ENCODE peak calls at places on chromosome 7, in eight cellular contexts. P, S, N, T, E, Q, U and I are unnamed samples.

GRCh38 chr7:2645274-2645868 is 13.6 kb downstream of the TTYH3 start:
- DNase-seq in Q (no peak), S (no peak), E (no peak), N (no peak), U (no peak), T (no peak), P (peak), I (peak)

GRCh38 chr7:113677811-113678210 is 241.0 kb downstream of the PPP1R3A start:
- DNase-seq in U (no peak), S (no peak), N (no peak), Q (no peak), E (no peak), T (no peak), P (no peak), I (no peak)

GRCh38 chr7:100585511-100586265 is at the start of gene LRCH4:
- DNase-seq in P (no peak), Q (peak), T (no peak), N (no peak), U (peak), E (peak), S (peak), I (no peak)

GRCh38 chr7:1240917-1241509 is 8.3 kb downstream of the UNCX start:
- DNase-seq in S (no peak), N (no peak), P (no peak), Q (no peak), U (no peak), T (no peak), E (no peak), I (no peak)

GRCh38 chr7:99005776-99006175 is 127.4 kb downstream of the TRRAP start:
- DNase-seq in P (no peak), U (no peak), E (peak), T (no peak), N (no peak), S (no peak), Q (no peak), I (peak)

GRCh38 chr7:135616136-135616535 is 46.2 kb upstream of the STMP1 start:
- DNase-seq in T (no peak), N (no peak), Q (no peak), S (no peak), U (no peak), E (no peak), P (no peak), I (no peak)

GRCh38 chr7:22219739-22220493 is 137.0 kb downstream of the RAPGEF5 start:
- DNase-seq in S (no peak), T (no peak), Q (no peak), N (no peak), U (no peak), E (no peak), P (peak), I (no peak)

GRCh38 chr7:116434820-116435341 is 64.7 kb upstream of the CAV2 start:
- DNase-seq in E (no peak), N (no peak), Q (no peak), P (peak), U (no peak), S (no peak), T (no peak), I (no peak)

GRCh38 chr7:99311702-99312101 is 14.0 kb upstream of the ARPC1A start:
- DNase-seq in S (no peak), P (peak), U (no peak), T (no peak), Q (no peak), N (no peak), E (no peak), I (no peak)

GRCh38 chr7:42128703-42129102 is 108.3 kb downstream of the GLI3 start:
- DNase-seq in T (no peak), S (no peak), E (no peak), N (no peak), U (no peak), P (no peak), Q (no peak), I (no peak)

GRCh38 chr7:43864126-43864525 is 5.2 kb downstream of the MRPS24 start:
- DNase-seq in N (no peak), U (no peak), P (no peak), E (no peak), Q (no peak), S (no peak), T (no peak), I (no peak)

GRCh38 chr7:101924171-101924570 is 106.7 kb downstream of the CUX1 start:
- DNase-seq in U (no peak), E (no peak), T (no peak), P (peak), S (no peak), Q (no peak), N (no peak), I (no peak)

GRCh38 chr7:98930464-98930863 is 52.1 kb downstream of the TRRAP start:
- DNase-seq in S (no peak), N (no peak), T (no peak), Q (no peak), P (no peak), E (no peak), U (no peak), I (no peak)

GRCh38 chr7:149878523-149878921 is 4.8 kb downstream of the ATP6V0E2 start:
- DNase-seq in S (no peak), P (no peak), N (no peak), T (no peak), Q (no peak), U (no peak), E (no peak), I (no peak)

GRCh38 chr7:38284553-38284952 is 11.1 kb upstream of the TARP start:
- DNase-seq in P (no peak), E (no peak), T (no peak), Q (no peak), N (no peak), S (no peak), U (no peak), I (no peak)

GRCh38 chr7:117667456-117667855 is 187.6 kb downstream of the CFTR start:
- DNase-seq in U (no peak), P (no peak), N (no peak), Q (no peak), S (no peak), E (no peak), T (no peak), I (no peak)

GRCh38 chr7:111132833-111133232 is 41.9 kb downstream of the LRRN3 start:
- DNase-seq in P (peak), E (no peak), N (no peak), U (no peak), S (no peak), Q (no peak), T (no peak), I (no peak)

GRCh38 chr7:140212100-140212881 is 35.5 kb upstream of the KDM7A start:
- DNase-seq in P (peak), S (no peak), Q (no peak), N (peak), E (peak), T (no peak), U (no peak), I (peak)

GRCh38 chr7:21429786-21430574 is 2.1 kb downstream of the SP4 start:
- DNase-seq in U (no peak), S (no peak), P (no peak), Q (no peak), N (no peak), E (no peak), T (no peak), I (no peak)

GRCh38 chr7:100825760-100826545 is 1.4 kb downstream of the EPHB4 start:
- DNase-seq in N (no peak), Q (peak), U (no peak), P (peak), S (no peak), E (no peak), T (no peak), I (no peak)

GRCh38 chr7:17031903-17032551 is 150.2 kb upstream of the AGR3 start:
- DNase-seq in N (no peak), E (no peak), U (no peak), P (no peak), Q (no peak), T (no peak), S (no peak), I (no peak)

GRCh38 chr7:1418505-1419309 is 40.6 kb downstream of the MICALL2 start:
- DNase-seq in T (no peak), P (no peak), S (no peak), Q (peak), E (no peak), U (no peak), N (no peak), I (no peak)

GRCh38 chr7:2800220-2800922 is 43.7 kb downstream of the GNA12 start:
- DNase-seq in S (no peak), Q (no peak), T (no peak), U (no peak), E (no peak), P (no peak), N (no peak), I (no peak)

GRCh38 chr7:27101906-27102577 is 441 bp downstream of the HOXA2 start:
- DNase-seq in P (no peak), U (no peak), T (no peak), E (no peak), Q (no peak), N (no peak), S (no peak), I (no peak)

GRCh38 chr7:115707236-115707635 is 323.3 kb downstream of the TFEC start:
- DNase-seq in U (no peak), P (peak), E (no peak), T (no peak), S (no peak), N (no peak), Q (peak), I (no peak)

GRCh38 chr7:101553771-101554445 is 75.2 kb downstream of the MYL10 start:
- DNase-seq in N (no peak), S (no peak), U (no peak), E (peak), Q (no peak), T (no peak), P (no peak), I (no peak)

GRCh38 chr7:121084256-121084655 is 95.7 kb downstream of the CPED1 start:
- DNase-seq in Q (no peak), U (no peak), P (no peak), T (no peak), N (no peak), S (no peak), E (no peak), I (no peak)

GRCh38 chr7:118862733-118863132 is 638.2 kb downstream of the ANKRD7 start:
- DNase-seq in T (no peak), Q (no peak), U (no peak), N (no peak), S (no peak), P (no peak), E (no peak), I (no peak)

GRCh38 chr7:23275906-23276305 is 23.2 kb upstream of the MALSU1 start:
- DNase-seq in P (no peak), Q (peak), U (no peak), S (no peak), E (no peak), T (no peak), N (no peak), I (no peak)

GRCh38 chr7:44534501-44534900 is 6.6 kb downstream of the NPC1L1 start:
- DNase-seq in T (peak), P (peak), U (no peak), N (peak), Q (peak), S (no peak), E (peak), I (peak)

GRCh38 chr7:100884741-100885439 is 4.6 kb downstream of the UFSP1 start:
- DNase-seq in Q (no peak), S (no peak), P (no peak), T (no peak), E (no peak), N (no peak), U (no peak), I (no peak)

GRCh38 chr7:40019558-40019957 is 69.5 kb downstream of the CDK13 start:
- DNase-seq in P (no peak), U (no peak), E (no peak), T (no peak), S (no peak), Q (no peak), N (no peak), I (no peak)

GRCh38 chr7:85748861-85749260 is 562.0 kb upstream of the SEMA3D start:
- DNase-seq in N (no peak), P (no peak), Q (no peak), U (no peak), T (no peak), S (no peak), E (no peak), I (no peak)

GRCh38 chr7:98831641-98832221 is 38.1 kb downstream of the TMEM130 start:
- DNase-seq in T (peak), U (peak), P (no peak), N (no peak), S (no peak), Q (no peak), E (no peak), I (no peak)

GRCh38 chr7:91168766-91169518 is 95.3 kb upstream of the FZD1 start:
- DNase-seq in P (no peak), U (no peak), Q (peak), T (no peak), S (no peak), E (no peak), N (no peak), I (no peak)

GRCh38 chr7:27191081-27191715 is 6.2 kb upstream of the HOXA11 start:
- DNase-seq in E (no peak), U (no peak), P (no peak), T (no peak), Q (no peak), N (peak), S (no peak), I (no peak)